ENCODE peak calls at places on chromosome 21, in five cellular contexts. F is heart left ventricle, W is body of pancreas, L is A549, G is sigmoid colon. X is an unnamed sample.

GRCh38 chr21:25586242-25586805 is 21.0 kb downstream of the MRPL39 start:
- DNase-seq in F (no peak), W (no peak), L (no peak), G (no peak), X (no peak)

GRCh38 chr21:30577766-30578165 is 12.4 kb downstream of the KRTAP22-2 start:
- DNase-seq in F (no peak), W (no peak), L (no peak), G (no peak), X (no peak)

GRCh38 chr21:45356653-45357435 is 48.1 kb upstream of the COL18A1 start:
- DNase-seq in F (peak), W (no peak), L (no peak), G (no peak), X (no peak)

GRCh38 chr21:46667191-46667734 is 31.8 kb downstream of the PRMT2 start:
- DNase-seq in F (no peak), W (no peak), L (no peak), G (no peak), X (no peak)

GRCh38 chr21:45146301-45146700 is 71.9 kb downstream of the ADARB1 start:
- DNase-seq in F (no peak), W (no peak), L (no peak), G (peak), X (no peak)

GRCh38 chr21:24280591-24280990 is 1326.7 kb downstream of the MRPL39 start:
- DNase-seq in F (no peak), W (no peak), L (no peak), G (no peak), X (no peak)

GRCh38 chr21:44965251-44966022 is 25.6 kb downstream of the SLX9 start:
- DNase-seq in F (peak), W (no peak), L (no peak), G (no peak), X (no peak)

GRCh38 chr21:45538381-45539045 is 3.7 kb downstream of the SLC19A1 start:
- DNase-seq in F (no peak), W (peak), L (no peak), G (peak), X (no peak)

GRCh38 chr21:32645261-32646182 is 33.3 kb upstream of the CFAP298 start:
- DNase-seq in F (no peak), W (no peak), L (no peak), G (no peak), X (no peak)

GRCh38 chr21:45874716-45875415 is 106.7 kb upstream of the COL6A1 start:
- DNase-seq in F (no peak), W (peak), L (no peak), G (peak), X (peak)

GRCh38 chr21:46377789-46378188 is 53.8 kb downstream of the PCNT start:
- DNase-seq in F (no peak), W (no peak), L (no peak), G (no peak), X (no peak)

GRCh38 chr21:33948096-33948950 is 32.7 kb upstream of the ATP5PO start:
- DNase-seq in F (peak), W (peak), L (peak), G (peak), X (no peak)

GRCh38 chr21:44699502-44700001 is 2.6 kb downstream of the KRTAP10-12 start:
- DNase-seq in F (no peak), W (no peak), L (no peak), G (no peak), X (peak)

GRCh38 chr21:37647781-37648180 is 268.5 kb downstream of the KCNJ6 start:
- DNase-seq in F (no peak), W (no peak), L (no peak), G (no peak), X (no peak)

GRCh38 chr21:46124926-46125845 is 27.3 kb downstream of the COL6A2 start:
- DNase-seq in F (peak), W (peak), L (no peak), G (peak), X (peak)

GRCh38 chr21:31382060-31382459 is 38.0 kb upstream of the TIAM1 start:
- DNase-seq in F (no peak), W (no peak), L (no peak), G (no peak), X (no peak)

GRCh38 chr21:33642896-33643657 is 776 bp downstream of the ITSN1 start:
- DNase-seq in F (peak), W (peak), L (no peak), G (peak), X (peak)

GRCh38 chr21:44337941-44338895 is 972 bp downstream of the CFAP410 start:
- DNase-seq in F (peak), W (peak), L (peak), G (peak), X (peak)

GRCh38 chr21:44054710-44055109 is 42.6 kb downstream of the TRAPPC10 start:
- DNase-seq in F (no peak), W (no peak), L (no peak), G (no peak), X (no peak)

GRCh38 chr21:45509566-45510465 is 32.4 kb downstream of the SLC19A1 start:
- DNase-seq in F (peak), W (no peak), L (no peak), G (peak), X (peak)

GRCh38 chr21:42315296-42315891 is at the start of gene TFF3:
- DNase-seq in F (no peak), W (peak), L (no peak), G (no peak), X (no peak)
- H3K4me3 ChIP-seq in F (no peak), W (no peak), L (no peak), G (no peak), X (no peak)

GRCh38 chr21:29217818-29218252 is 80.9 kb upstream of the BACH1 start:
- DNase-seq in F (no peak), W (no peak), L (peak), G (no peak), X (no peak)
- TF ChIP-seq POLR2A in F (no peak), W (no peak), L (no peak), G (no peak), X (no peak)

GRCh38 chr21:15063081-15063820 is 1.5 kb downstream of the NRIP1 start:
- DNase-seq in F (no peak), W (no peak), L (no peak), G (no peak), X (no peak)

GRCh38 chr21:15061284-15061683 is 3.5 kb downstream of the NRIP1 start:
- DNase-seq in F (no peak), W (no peak), L (no peak), G (no peak), X (no peak)

GRCh38 chr21:15062566-15062965 is 2.2 kb downstream of the NRIP1 start:
- DNase-seq in F (no peak), W (no peak), L (no peak), G (no peak), X (no peak)

GRCh38 chr21:15060776-15061175 is 4.0 kb downstream of the NRIP1 start:
- DNase-seq in F (no peak), W (no peak), L (no peak), G (no peak), X (no peak)

GRCh38 chr21:15061747-15062146 is 3.1 kb downstream of the NRIP1 start:
- DNase-seq in F (no peak), W (no peak), L (no peak), G (no peak), X (no peak)
- H3K27ac ChIP-seq in F (peak), W (no peak), L (peak), G (peak), X (no peak)

DNA sequence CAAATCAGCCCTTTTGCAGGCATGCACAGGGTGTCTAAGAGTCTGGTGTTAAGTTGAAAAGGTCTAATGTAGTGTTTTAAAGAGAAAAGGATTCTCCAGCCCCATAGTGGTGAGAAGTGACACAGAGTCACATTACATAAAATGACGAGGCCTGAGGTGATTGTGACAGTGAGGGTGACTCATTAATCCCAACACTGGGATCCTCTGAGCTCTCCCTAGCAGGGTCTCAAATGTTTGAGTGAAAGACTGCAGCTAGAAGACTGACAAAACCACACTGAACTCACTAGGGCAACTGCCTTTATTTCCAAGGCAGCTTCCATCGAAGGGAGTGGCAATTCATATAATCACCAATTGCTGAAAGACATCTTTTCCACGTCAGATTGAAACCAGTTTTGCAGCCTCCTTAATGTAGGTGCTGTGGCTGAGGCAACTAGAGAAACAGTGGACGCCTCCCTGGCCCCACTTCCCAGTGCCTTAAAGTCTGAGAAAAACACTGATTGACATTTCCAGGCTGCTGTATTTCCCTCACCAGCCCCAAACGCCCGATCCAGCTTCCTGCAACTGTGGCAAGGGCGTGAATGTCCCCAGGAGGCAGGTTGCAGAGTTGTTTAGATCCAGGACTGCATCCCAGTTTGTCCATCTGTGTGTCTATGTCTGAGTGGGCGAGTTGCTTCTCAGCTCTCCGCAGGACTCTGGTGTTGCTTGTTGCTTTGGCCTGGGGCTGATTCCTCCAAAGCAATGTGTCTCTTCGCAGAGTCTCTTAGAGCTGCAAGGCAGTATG is 81.4 kb downstream of the RUNX1 start:
- DNase-seq in F (no peak), W (no peak), L (peak), G (no peak), X (no peak)
- H3K4me3 ChIP-seq in F (no peak), W (no peak), L (no peak), G (no peak), X (no peak)

GRCh38 chr21:26795866-26796329 is 49.3 kb downstream of the ADAMTS1 start:
- DNase-seq in F (peak), W (peak), L (peak), G (peak), X (no peak)
- TF ChIP-seq POLR2A in F (no peak), W (no peak), L (no peak), G (no peak), X (no peak)

GRCh38 chr21:42775123-42775522 is 104.2 kb downstream of the WDR4 start:
- DNase-seq in F (peak), W (no peak), L (no peak), G (no peak), X (no peak)

GRCh38 chr21:42775891-42776290 is 103.4 kb downstream of the WDR4 start:
- DNase-seq in F (no peak), W (no peak), L (no peak), G (no peak), X (no peak)

GRCh38 chr21:42779431-42779861 is 99.9 kb downstream of the WDR4 start:
- DNase-seq in F (no peak), W (no peak), L (no peak), G (no peak), X (no peak)

GRCh38 chr21:42777064-42777756 is 102.1 kb downstream of the WDR4 start:
- DNase-seq in F (no peak), W (no peak), L (no peak), G (no peak), X (no peak)

DNA sequence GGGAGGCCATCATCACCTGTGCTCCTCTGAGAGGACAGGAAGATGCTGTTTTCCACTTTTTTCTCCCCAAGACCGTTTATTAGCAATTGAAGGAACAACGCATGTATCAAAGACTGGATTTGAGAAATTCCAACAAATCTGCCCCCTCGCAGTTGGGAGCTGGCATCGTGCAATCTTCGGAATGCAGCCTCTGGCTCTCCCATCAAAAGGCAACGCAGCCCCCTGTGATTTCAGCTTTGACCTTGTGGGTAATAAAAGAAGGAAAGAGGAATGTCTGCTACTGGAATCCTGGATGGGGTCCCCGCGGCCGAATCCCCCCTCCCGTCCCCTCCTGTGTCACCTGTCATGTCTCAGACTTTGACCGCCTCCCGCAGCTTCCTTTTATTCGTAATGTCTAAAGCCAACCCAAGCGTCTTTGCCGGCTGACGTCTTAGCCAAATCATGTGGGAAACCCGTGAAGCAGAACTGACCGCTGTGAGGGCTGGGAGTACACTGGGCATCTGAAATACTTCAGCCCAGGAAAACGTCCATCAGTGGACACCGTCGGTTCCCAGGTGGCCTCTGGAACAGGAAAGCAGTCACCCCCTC is 101.5 kb downstream of the WDR4 start:
- DNase-seq in F (no peak), W (no peak), L (no peak), G (no peak), X (no peak)
- H3K27ac ChIP-seq in F (no peak), W (no peak), L (no peak), G (peak), X (no peak)

DNA sequence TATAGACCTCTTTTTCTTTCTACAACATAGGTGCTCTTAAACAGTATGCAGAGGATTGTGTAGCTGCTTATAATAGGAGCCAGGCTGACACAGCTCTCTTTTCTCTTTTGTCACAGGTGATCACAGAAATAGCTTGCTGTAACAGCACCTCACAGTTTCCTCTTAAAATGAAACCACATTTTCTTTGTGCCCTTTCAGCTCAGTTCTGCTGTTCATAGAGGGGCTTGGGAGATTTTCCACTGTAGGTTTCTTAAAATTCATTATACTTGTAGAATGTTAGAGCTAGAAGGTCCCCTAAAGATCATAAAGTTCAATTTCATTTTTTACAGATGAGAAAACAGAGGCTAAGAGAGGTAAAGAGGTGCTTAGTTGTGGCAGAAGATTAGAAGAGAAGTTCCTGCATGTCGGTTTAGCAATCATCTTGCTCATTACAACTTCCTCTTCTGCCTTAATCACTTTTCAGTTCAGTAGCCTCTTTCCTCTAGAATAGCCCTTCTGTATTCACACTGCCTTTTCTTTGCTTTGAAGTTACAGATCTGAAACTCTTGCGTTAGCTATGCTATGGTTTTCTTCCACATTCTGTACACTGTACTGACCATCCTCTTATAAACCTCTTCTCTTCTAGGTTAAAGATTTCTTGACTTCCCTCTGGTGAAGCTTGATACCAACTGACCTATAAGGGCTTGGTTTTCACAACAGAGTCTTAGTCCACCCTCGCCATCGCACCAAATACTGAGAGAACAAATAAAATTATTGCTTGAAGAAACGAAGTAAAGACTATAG is 35.1 kb downstream of the C21orf91 start:
- DNase-seq in F (no peak), W (no peak), L (no peak), G (no peak), X (no peak)
- H3K4me3 ChIP-seq in F (no peak), W (no peak), L (no peak), G (no peak), X (no peak)

GRCh38 chr21:21196848-21197247 is 198.6 kb downstream of the NCAM2 start:
- DNase-seq in F (no peak), W (no peak), L (no peak), G (no peak), X (no peak)
- TF ChIP-seq POLR2A in F (no peak), W (no peak), L (no peak), G (no peak), X (no peak)

DNA sequence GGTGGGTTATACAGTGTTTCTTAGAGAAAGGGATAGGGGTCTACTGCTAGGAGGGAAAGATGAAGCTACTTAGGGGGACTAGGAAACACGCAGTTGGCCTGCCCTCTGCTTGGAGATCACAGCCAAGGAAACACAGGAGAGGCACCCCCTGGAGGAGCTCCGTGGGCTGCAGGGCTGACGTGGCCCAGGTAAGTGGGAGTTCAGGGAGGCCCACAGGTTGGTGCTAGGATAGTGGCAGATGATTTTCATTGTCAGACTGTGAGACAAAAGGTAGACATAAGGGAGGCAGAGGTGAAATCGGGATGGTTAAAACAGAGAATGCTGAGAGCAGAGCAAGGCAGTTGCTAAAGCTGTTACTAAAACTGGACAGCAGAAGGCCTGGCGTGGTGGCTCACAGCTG is 463.0 kb downstream of the DSCAM start:
- DNase-seq in F (no peak), W (no peak), L (no peak), G (no peak), X (no peak)
- H3K27ac ChIP-seq in F (no peak), W (no peak), L (no peak), G (no peak), X (no peak)

GRCh38 chr21:14748662-14749061 is 202.5 kb upstream of the SAMSN1 start:
- DNase-seq in F (no peak), W (no peak), L (no peak), G (no peak), X (no peak)
- H3K4me3 ChIP-seq in F (no peak), W (no peak), L (no peak), G (no peak), X (no peak)

X was measured in right lobe of liver.